ENCODE peak calls at places on chromosomes 1 and 21, in ten cellular contexts. P is stimulated activated CD4-positive, alpha-beta T cell treated with anti-CD3 and anti-CD28 coated beads, Interleukin-2, amount 100 ng/mL, for 48 hours; F is activated CD4-positive, alpha-beta T cell treated with anti-CD3 and anti-CD28 coated beads, Interleukin-2, amount 50 U/mL, for 1 hour; R is H4; S is amniotic stem cell; E is fibroblast of gingiva; U is activated CD8-positive, alpha-beta memory T cell treated with anti-CD3 and anti-CD28 coated beads for 1 hour; Z is AG10803; X is GM12865; V is H54. I is an unnamed sample.

GRCh38 chr1:91498035-91498434 is 2.6 kb upstream of the CDC7 start:
- DNase-seq in P (no peak), F (no peak), R (no peak), S (no peak), E (no peak), U (no peak), Z (no peak), X (no peak), V (no peak), I (no peak)

GRCh38 chr1:156571261-156571958 is 955 bp downstream of the IQGAP3 start:
- DNase-seq in P (no peak), F (no peak), R (peak; percentile 78), S (peak; percentile 91), E (peak; percentile 85), U (no peak), Z (peak; percentile 93), X (no peak), V (peak; percentile 80), I (no peak)

GRCh38 chr1:100622037-100622436 is 84.1 kb downstream of the GPR88 start:
- DNase-seq in P (no peak), F (no peak), R (peak; percentile 89), S (peak; percentile 87), E (peak; percentile 97), U (no peak), Z (peak; percentile 97), X (no peak), V (peak; percentile 43), I (no peak)

GRCh38 chr21:36806103-36806502 is 107.2 kb downstream of the SIM2 start:
- DNase-seq in P (no peak), F (no peak), R (peak; percentile 49), S (no peak), E (no peak), U (no peak), Z (peak; percentile 27), X (no peak), V (no peak), I (no peak)

GRCh38 chr1:43586136-43586726 is 55.5 kb downstream of the PTPRF start:
- DNase-seq in P (no peak), F (no peak), R (no peak), S (no peak), E (no peak), U (no peak), Z (no peak), X (no peak), V (no peak), I (no peak)

GRCh38 chr1:97252076-97252475 is 530.5 kb downstream of the PTBP2 start:
- DNase-seq in P (no peak), F (no peak), R (no peak), S (no peak), E (peak; percentile 94), U (no peak), Z (peak; percentile 95), X (no peak), V (no peak), I (no peak)

GRCh38 chr1:218481116-218481775 is 136.1 kb downstream of the TGFB2 start:
- DNase-seq in P (no peak), F (no peak), R (no peak), S (no peak), E (no peak), U (no peak), Z (peak; percentile 91), X (no peak), V (no peak), I (no peak)

GRCh38 chr21:33109574-33110339 is 39.8 kb downstream of the OLIG1 start:
- DNase-seq in P (peak; percentile 26), F (no peak), R (no peak), S (no peak), E (no peak), U (no peak), Z (no peak), X (no peak), V (no peak), I (no peak)

GRCh38 chr21:35204125-35204524 is 155.0 kb upstream of the RUNX1 start:
- DNase-seq in P (no peak), F (no peak), R (no peak), S (no peak), E (no peak), U (no peak), Z (no peak), X (no peak), V (no peak), I (no peak)

GRCh38 chr1:156945881-156946661 is 25.6 kb downstream of the LRRC71 start:
- DNase-seq in P (no peak), F (no peak), R (no peak), S (no peak), E (no peak), U (no peak), Z (no peak), X (no peak), V (no peak), I (no peak)

GRCh38 chr1:91596474-91596873 is 95.8 kb downstream of the CDC7 start:
- DNase-seq in P (no peak), F (no peak), R (no peak), S (no peak), E (no peak), U (no peak), Z (peak; percentile 58), X (no peak), V (no peak), I (no peak)

GRCh38 chr1:92877792-92878191 is 46.0 kb downstream of the RPL5 start:
- DNase-seq in P (no peak), F (no peak), R (no peak), S (no peak), E (peak; percentile 53), U (no peak), Z (peak; percentile 33), X (peak; percentile 69), V (no peak), I (no peak)

GRCh38 chr1:4132525-4133308 is 232.6 kb upstream of the C1orf174 start:
- DNase-seq in P (no peak), F (no peak), R (no peak), S (no peak), E (no peak), U (no peak), Z (no peak), X (no peak), V (no peak), I (no peak)

GRCh38 chr1:113905435-113905861 is 322 bp downstream of the DCLRE1B start:
- DNase-seq in P (peak; percentile 17), F (no peak), R (no peak), S (no peak), E (no peak), U (peak; percentile 12), Z (no peak), X (peak; percentile 50), V (no peak), I (no peak)

GRCh38 chr21:42534361-42534900 is 20.8 kb downstream of the SLC37A1 start:
- DNase-seq in P (no peak), F (no peak), R (no peak), S (no peak), E (no peak), U (no peak), Z (no peak), X (peak; percentile 17), V (no peak), I (no peak)

GRCh38 chr21:42051788-42052187 is 19.3 kb upstream of the UMODL1 start:
- DNase-seq in P (no peak), F (no peak), R (no peak), S (no peak), E (no peak), U (no peak), Z (no peak), X (no peak), V (no peak), I (no peak)

GRCh38 chr1:166925791-166926483 is 49.4 kb downstream of the ILDR2 start:
- DNase-seq in P (no peak), F (no peak), R (peak; percentile 45), S (no peak), E (no peak), U (no peak), Z (peak; percentile 73), X (no peak), V (peak; percentile 77), I (no peak)

GRCh38 chr1:222095606-222096475 is 354.0 kb upstream of the DUSP10 start:
- DNase-seq in P (peak; percentile 46), F (peak; percentile 52), R (peak; percentile 31), S (no peak), E (no peak), U (peak; percentile 28), Z (no peak), X (peak; percentile 62), V (peak; percentile 24), I (no peak)

GRCh38 chr21:17660449-17660848 is 47.7 kb upstream of the BTG3 start:
- DNase-seq in P (no peak), F (no peak), R (no peak), S (no peak), E (peak; percentile 1), U (no peak), Z (peak; percentile 58), X (no peak), V (no peak), I (no peak)

GRCh38 chr1:56573311-56573710 is 6.1 kb downstream of the PLPP3 start:
- DNase-seq in P (no peak), F (no peak), R (no peak), S (no peak), E (no peak), U (no peak), Z (no peak), X (no peak), V (no peak), I (no peak)

GRCh38 chr1:54965624-54966340 is 14.6 kb upstream of the TMEM61 start:
- DNase-seq in P (no peak), F (no peak), R (no peak), S (no peak), E (peak; percentile 53), U (no peak), Z (peak; percentile 69), X (peak; percentile 77), V (no peak), I (no peak)

GRCh38 chr1:200724064-200724463 is 14.6 kb upstream of the CAMSAP2 start:
- DNase-seq in P (no peak), F (no peak), R (no peak), S (no peak), E (no peak), U (no peak), Z (no peak), X (no peak), V (no peak), I (no peak)

GRCh38 chr1:116902718-116903390 is 6.9 kb upstream of the PTGFRN start:
- DNase-seq in P (no peak), F (no peak), R (no peak), S (no peak), E (no peak), U (no peak), Z (no peak), X (peak; percentile 14), V (no peak), I (no peak)

GRCh38 chr1:222263791-222264190 is 284.1 kb downstream of the HHIPL2 start:
- DNase-seq in P (no peak), F (no peak), R (no peak), S (no peak), E (no peak), U (no peak), Z (no peak), X (no peak), V (no peak), I (no peak)

GRCh38 chr1:162676087-162676486 is 43.8 kb downstream of the DDR2 start:
- DNase-seq in P (no peak), F (no peak), R (no peak), S (no peak), E (peak; percentile 84), U (no peak), Z (peak; percentile 69), X (no peak), V (no peak), I (no peak)

GRCh38 chr1:210330279-210330866 is 1.7 kb downstream of the HHAT start:
- DNase-seq in P (no peak), F (no peak), R (no peak), S (no peak), E (no peak), U (no peak), Z (no peak), X (no peak), V (no peak), I (no peak)

GRCh38 chr1:12407050-12407961 is 177.5 kb downstream of the VPS13D start:
- DNase-seq in P (no peak), F (no peak), R (peak; percentile 83), S (peak; percentile 26), E (peak; percentile 65), U (no peak), Z (peak; percentile 80), X (peak; percentile 28), V (no peak), I (no peak)

GRCh38 chr1:36257375-36257767 is 33.1 kb downstream of the THRAP3 start:
- DNase-seq in P (no peak), F (no peak), R (no peak), S (no peak), E (no peak), U (no peak), Z (peak; percentile 30), X (peak; percentile 16), V (no peak), I (no peak)

I was measured in esophagus squamous epithelium.